ENCODE peak calls at places on chromosome 22, in five cellular contexts. H, M, I, T and X are unnamed samples.

GRCh38 chr22:50229370-50229769 is 15.5 kb downstream of the TUBGCP6 start:
- DNase-seq in I (no peak), H (no peak), M (no peak), T (no peak), X (no peak)

GRCh38 chr22:44538071-44538470 is 40.0 kb upstream of the RTL6 start:
- DNase-seq in M (no peak), T (peak), H (no peak), I (no peak), X (no peak)

GRCh38 chr22:27620367-27621154 is 181.0 kb downstream of the MN1 start:
- DNase-seq in M (no peak), I (no peak), T (no peak), H (no peak), X (no peak)

GRCh38 chr22:27242474-27242873 is 559.1 kb downstream of the MN1 start:
- DNase-seq in M (no peak), T (no peak), I (no peak), H (no peak), X (no peak)

GRCh38 chr22:47056361-47056760 is 293.9 kb downstream of the TBC1D22A start:
- DNase-seq in H (no peak), M (no peak), I (no peak), T (no peak), X (no peak)

GRCh38 chr22:24304067-24304675 is 33.5 kb downstream of the SPECC1L start:
- DNase-seq in T (peak), I (no peak), M (no peak), H (no peak), X (no peak)

GRCh38 chr22:19823638-19824196 is 31.0 kb downstream of the GNB1L start:
- DNase-seq in H (no peak), T (no peak), M (no peak), I (peak), X (no peak)

GRCh38 chr22:50581950-50582561 is 593 bp downstream of the CHKB start:
- DNase-seq in M (no peak), I (no peak), T (no peak), H (no peak), X (no peak)

GRCh38 chr22:29734853-29735252 is 15.1 kb downstream of the CABP7 start:
- DNase-seq in I (no peak), M (no peak), T (no peak), H (no peak), X (no peak)

GRCh38 chr22:49418341-49418894 is 409.3 kb downstream of the BRD1 start:
- DNase-seq in M (no peak), T (no peak), I (no peak), H (no peak), X (no peak)

GRCh38 chr22:50625568-50626313 is 2.2 kb downstream of the ARSA start:
- DNase-seq in I (peak), T (no peak), H (no peak), M (no peak), X (no peak)

GRCh38 chr22:24037851-24038765 is 27.0 kb downstream of the CABIN1 start:
- DNase-seq in M (no peak), H (no peak), I (peak), T (no peak), X (peak)

GRCh38 chr22:24164823-24165379 is 16.4 kb upstream of the SUSD2 start:
- DNase-seq in M (no peak), H (no peak), I (no peak), T (no peak), X (no peak)

GRCh38 chr22:20498913-20499312 is 3.3 kb upstream of the KLHL22 start:
- DNase-seq in I (no peak), M (no peak), T (no peak), H (no peak), X (no peak)

GRCh38 chr22:22422629-22423112 is 85.9 kb downstream of the ZNF280B start:
- DNase-seq in I (peak), T (peak), M (peak), H (peak), X (peak)

GRCh38 chr22:48955351-48956311 is 872.0 kb downstream of the BRD1 start:
- DNase-seq in M (no peak), T (no peak), H (no peak), I (peak), X (peak)

GRCh38 chr22:44088976-44089570 is 65.0 kb downstream of the PARVB start:
- DNase-seq in M (peak), H (no peak), T (peak), I (no peak), X (no peak)

GRCh38 chr22:20565079-20565734 is 57.8 kb downstream of the MED15 start:
- DNase-seq in H (no peak), T (no peak), I (no peak), M (no peak), X (no peak)

GRCh38 chr22:21624120-21624879 is 5.5 kb downstream of the YDJC start:
- DNase-seq in H (no peak), I (no peak), M (no peak), T (no peak), X (no peak)

GRCh38 chr22:27242917-27243589 is 558.5 kb downstream of the MN1 start:
- DNase-seq in H (no peak), T (no peak), M (peak), I (peak), X (no peak)

GRCh38 chr22:23670378-23671295 is 20.2 kb upstream of the RGL4 start:
- DNase-seq in T (no peak), I (no peak), M (no peak), H (no peak), X (no peak)

GRCh38 chr22:49964136-49964492 is 3.5 kb downstream of the PIM3 start:
- DNase-seq in T (no peak), I (peak), H (no peak), M (no peak), X (no peak)

GRCh38 chr22:23161029-23161428 is 15.8 kb downstream of the RAB36 start:
- DNase-seq in I (no peak), M (no peak), T (no peak), H (no peak), X (no peak)

GRCh38 chr22:47609653-47610052 is 847.2 kb downstream of the TBC1D22A start:
- DNase-seq in M (no peak), T (no peak), I (no peak), H (no peak), X (no peak)

GRCh38 chr22:41197046-41197807 is 7.9 kb upstream of the L3MBTL2 start:
- DNase-seq in M (peak), T (peak), H (peak), I (peak), X (peak)

GRCh38 chr22:20604776-20605221 is 97.4 kb downstream of the MED15 start:
- DNase-seq in T (no peak), I (no peak), M (no peak), H (no peak), X (no peak)

GRCh38 chr22:39448205-39449054 is 8.4 kb upstream of the MGAT3 start:
- DNase-seq in T (no peak), I (peak), H (no peak), M (no peak), X (no peak)

GRCh38 chr22:27405672-27406388 is 395.7 kb downstream of the MN1 start:
- DNase-seq in H (no peak), M (no peak), T (no peak), I (peak), X (no peak)

GRCh38 chr22:49811014-49811791 is 16.5 kb downstream of the BRD1 start:
- DNase-seq in T (no peak), H (no peak), I (no peak), M (no peak), X (no peak)

GRCh38 chr22:36714110-36714509 is 10.6 kb upstream of the CACNG2 start:
- DNase-seq in H (no peak), I (no peak), T (no peak), M (no peak), X (no peak)

GRCh38 chr22:29673361-29673760 is 46.4 kb upstream of the CABP7 start:
- DNase-seq in H (no peak), M (no peak), T (no peak), I (no peak), X (no peak)

GRCh38 chr22:33710326-33710725 is 209.9 kb downstream of the LARGE1 start:
- DNase-seq in M (no peak), I (no peak), H (no peak), T (no peak), X (no peak)

GRCh38 chr22:22558972-22559603 is at the start of gene PRAME:
- DNase-seq in I (peak), T (peak), H (no peak), M (peak), X (no peak)